ENCODE peak calls at places on chromosomes 13 and 19, in five cellular contexts. C is iPS DF 6.9; G is WERI-Rb-1; Q is CD4-positive, CD25-positive, alpha-beta regulatory T cell; B is CD8-positive, alpha-beta T cell. N is an unnamed sample. For H3K36me3, the result is how much of the 10 kb centered on the place peaks cover.

GRCh38 chr13:95226051-95226450 is 75.2 kb downstream of the ABCC4 start:
- DNase-seq in C (no peak), G (no peak), Q (no peak), B (no peak), N (no peak)

GRCh38 chr13:68888832-68889231 is 1218.8 kb upstream of the ATXN8OS start:
- DNase-seq in C (no peak), G (no peak), Q (no peak), B (no peak), N (no peak)

GRCh38 chr13:66623129-66623528 is 607.0 kb downstream of the PCDH9 start:
- DNase-seq in C (no peak), G (no peak), Q (no peak), B (no peak), N (no peak)

GRCh38 chr19:16660763-16661479 is at the start of gene TMEM38A:
- DNase-seq in C (no peak), G (peak), Q (peak), B (peak), N (peak)

GRCh38 chr19:6774821-6775707 is 2.6 kb downstream of the VAV1 start:
- DNase-seq in C (no peak), G (peak), Q (no peak), B (no peak), N (no peak)

GRCh38 chr19:11581740-11582139 is 4.3 kb upstream of the ACP5 start:
- DNase-seq in C (no peak), G (no peak), Q (peak), B (peak), N (peak)

GRCh38 chr13:97904059-97904458 is 49.4 kb upstream of the IPO5 start:
- DNase-seq in C (no peak), G (no peak), Q (no peak), B (no peak), N (no peak)

GRCh38 chr13:24341439-24341838 is 32.1 kb downstream of the C1QTNF9 start:
- DNase-seq in C (no peak), G (no peak), Q (no peak), B (no peak), N (no peak)

GRCh38 chr13:97344250-97345175 is 89.5 kb upstream of the RAP2A start:
- DNase-seq in C (no peak), G (peak), Q (peak), B (peak), N (no peak)

GRCh38 chr19:3210347-3211017 is 14.0 kb upstream of the CELF5 start:
- DNase-seq in C (peak), G (peak), Q (peak), B (peak), N (peak)

GRCh38 chr13:67549331-67549730 is 319.2 kb upstream of the PCDH9 start:
- DNase-seq in C (no peak), G (no peak), Q (no peak), B (no peak), N (no peak)

GRCh38 chr13:46145950-46146349 is 36.0 kb downstream of the LCP1 start:
- DNase-seq in C (no peak), G (no peak), Q (no peak), B (no peak), N (no peak)

GRCh38 chr13:23561261-23561660 is 9.0 kb upstream of the TNFRSF19 start:
- DNase-seq in C (no peak), G (no peak), Q (no peak), B (no peak), N (peak)

GRCh38 chr19:29546583-29547190 is 20.9 kb downstream of the VSTM2B start:
- DNase-seq in C (no peak), G (no peak), Q (no peak), B (no peak), N (no peak)

GRCh38 chr13:50387124-50387581 is 371.9 kb downstream of the KCNRG start:
- DNase-seq in C (no peak), G (peak), Q (peak), B (peak), N (no peak)

GRCh38 chr19:52248256-52248655 is 21.1 kb upstream of the ZNF766 start:
- DNase-seq in C (peak), G (peak), Q (peak), B (peak), N (no peak)

GRCh38 chr19:43675269-43675879 is 5.4 kb upstream of the PLAUR start:
- DNase-seq in C (no peak), G (no peak), Q (peak), B (no peak), N (no peak)

GRCh38 chr13:102869948-102870676 is 24.3 kb downstream of the ERCC5 start:
- DNase-seq in C (no peak), G (no peak), Q (no peak), B (no peak), N (no peak)
- H3K36me3 ChIP-seq in C (under half), G (half or more), Q (half or more), B (under half), N (under half)

GRCh38 chr19:36213793-36214387 is 575 bp downstream of the ZNF565 start:
- DNase-seq in C (no peak), G (peak), Q (no peak), B (no peak), N (no peak)

GRCh38 chr19:36212895-36213294 is 1.6 kb downstream of the ZNF565 start:
- DNase-seq in C (no peak), G (no peak), Q (no peak), B (no peak), N (no peak)

GRCh38 chr19:36209372-36209771 is 5.1 kb downstream of the ZNF565 start:
- DNase-seq in C (no peak), G (no peak), Q (no peak), B (no peak), N (no peak)

GRCh38 chr19:36207605-36208252 is 6.7 kb downstream of the ZNF565 start:
- DNase-seq in C (no peak), G (no peak), Q (no peak), B (no peak), N (peak)

DNA sequence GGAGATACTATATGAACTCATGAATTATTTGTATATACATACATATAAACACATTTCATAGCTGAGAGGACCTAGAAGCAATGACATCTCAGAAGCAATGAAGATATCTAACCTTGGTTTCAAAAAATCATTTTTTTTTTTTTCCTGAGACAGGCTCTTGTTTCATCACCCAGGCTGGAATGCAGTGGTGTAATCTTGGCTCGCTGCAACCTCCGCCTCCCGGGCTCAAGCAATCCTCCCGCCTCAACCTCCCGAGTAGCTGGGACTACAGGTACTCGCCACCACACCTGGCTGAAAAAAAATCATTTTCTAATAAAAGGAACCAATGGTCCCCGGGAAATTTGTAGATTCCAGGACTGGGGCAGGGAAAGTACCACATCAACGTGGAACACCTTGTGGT is 4.0 kb downstream of the ZNF565 start:
- DNase-seq in C (no peak), G (no peak), Q (no peak), B (no peak), N (no peak)
- H3K36me3 ChIP-seq in C (under half), G (under half), Q (under half), B (under half), N (under half)

GRCh38 chr13:100175078-100175802 is 86.3 kb downstream of the PCCA start:
- DNase-seq in C (no peak), G (no peak), Q (no peak), B (no peak), N (no peak)

GRCh38 chr13:100173203-100173602 is 84.3 kb downstream of the PCCA start:
- DNase-seq in C (no peak), G (no peak), Q (no peak), B (no peak), N (no peak)

GRCh38 chr13:100176781-100177389 is 88.0 kb downstream of the PCCA start:
- DNase-seq in C (no peak), G (no peak), Q (no peak), B (no peak), N (no peak)

DNA sequence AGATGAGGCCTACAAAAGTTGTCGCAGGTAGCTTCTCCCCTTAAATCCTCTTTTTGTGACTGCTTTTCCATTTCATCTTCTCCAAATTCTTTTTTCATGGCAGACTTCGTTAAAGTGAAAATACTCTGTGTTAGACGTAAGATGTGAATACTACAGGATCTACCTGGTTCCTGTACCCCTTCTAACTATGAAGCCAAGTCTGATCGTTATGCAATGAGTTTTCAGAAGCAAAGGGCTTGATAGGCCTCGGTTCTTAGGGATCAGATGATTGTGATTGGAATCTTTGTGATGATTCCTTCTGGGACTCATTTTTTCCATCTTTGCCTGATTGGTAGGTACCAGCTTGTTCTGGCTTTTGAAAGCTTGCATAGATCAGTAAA is 86.9 kb downstream of the PCCA start:
- DNase-seq in C (no peak), G (no peak), Q (no peak), B (no peak), N (no peak)
- H3K36me3 ChIP-seq in C (under half), G (under half), Q (under half), B (under half), N (under half)

GRCh38 chr19:781800-782194 is 15.5 kb upstream of the PTBP1 start:
- DNase-seq in C (no peak), G (no peak), Q (no peak), B (no peak), N (no peak)
- H3K36me3 ChIP-seq in C (under half), G (under half), Q (under half), B (under half), N (under half)

DNA sequence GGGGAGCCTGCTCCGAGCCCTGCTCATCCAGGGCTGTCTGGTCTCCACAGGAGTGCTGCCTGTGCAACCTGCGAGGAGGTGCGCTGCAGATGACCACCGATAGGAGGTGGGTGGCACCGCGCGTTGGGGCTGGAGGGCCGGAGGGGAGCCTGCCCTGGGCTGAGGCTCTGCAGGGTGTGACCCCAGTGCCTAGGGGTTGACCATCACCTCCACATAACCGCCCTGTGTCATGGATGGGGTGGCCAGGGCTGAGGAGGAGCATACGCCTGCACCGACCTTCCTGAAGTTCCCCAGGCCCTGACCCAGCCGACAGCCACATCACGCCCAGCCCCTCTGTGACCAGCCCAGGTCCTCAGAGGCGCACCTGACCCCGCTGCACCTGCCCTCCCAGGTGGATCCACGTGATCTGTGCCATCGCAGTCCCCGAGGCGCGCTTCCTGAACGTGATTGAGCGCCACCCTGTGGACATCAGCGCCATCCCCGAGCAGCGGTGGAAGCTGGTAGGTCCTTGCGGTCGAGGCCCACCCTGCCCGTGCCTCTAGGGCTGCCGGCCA is 168.7 kb downstream of the KDM4B start:
- DNase-seq in C (peak), G (peak), Q (no peak), B (peak), N (no peak)
- H3K36me3 ChIP-seq in C (under half), G (half or more), Q (under half), B (under half), N (half or more)

GRCh38 chr19:35336166-35336955 is 7.4 kb downstream of the CD22 start:
- DNase-seq in C (no peak), G (no peak), Q (no peak), B (no peak), N (no peak)

GRCh38 chr19:35331551-35332214 is 2.7 kb downstream of the CD22 start:
- DNase-seq in C (no peak), G (no peak), Q (no peak), B (no peak), N (no peak)

GRCh38 chr19:35332817-35333216 is 3.8 kb downstream of the CD22 start:
- DNase-seq in C (no peak), G (no peak), Q (peak), B (peak), N (peak)

GRCh38 chr19:35337081-35337983 is 8.3 kb downstream of the CD22 start:
- DNase-seq in C (no peak), G (no peak), Q (no peak), B (no peak), N (no peak)

GRCh38 chr19:35334064-35334753 is 5.2 kb downstream of the CD22 start:
- DNase-seq in C (no peak), G (no peak), Q (no peak), B (no peak), N (no peak)
- H3K36me3 ChIP-seq in C (under half), G (under half), Q (under half), B (under half), N (under half)

GRCh38 chr19:34330116-34330515 is 34.9 kb upstream of the GPI start:
- DNase-seq in C (no peak), G (no peak), Q (no peak), B (no peak), N (no peak)

GRCh38 chr19:34336781-34337271 is 28.2 kb upstream of the GPI start:
- DNase-seq in C (no peak), G (no peak), Q (peak), B (peak), N (no peak)

GRCh38 chr19:34337747-34338146 is 27.2 kb upstream of the GPI start:
- DNase-seq in C (no peak), G (no peak), Q (no peak), B (no peak), N (no peak)

GRCh38 chr19:34332027-34332786 is 32.8 kb upstream of the GPI start:
- DNase-seq in C (no peak), G (no peak), Q (no peak), B (no peak), N (no peak)

GRCh38 chr19:34335914-34336313 is 29.1 kb upstream of the GPI start:
- DNase-seq in C (no peak), G (no peak), Q (no peak), B (no peak), N (no peak)
- H3K36me3 ChIP-seq in C (under half), G (half or more), Q (half or more), B (under half), N (under half)